ENCODE peak calls at places on chromosomes 4 and X, in six cellular contexts. V, J, L, F, K and B are unnamed samples.

GRCh38 chr4:39502034-39502658 is 25.1 kb downstream of the UGDH start:
- DNase-seq in V (no peak), L (no peak), J (no peak), K (no peak), F (peak; percentile 60), B (no peak)

GRCh38 chrX:103309860-103310591 is 764 bp downstream of the BEX2 start:
- DNase-seq in L (no peak), F (no peak), J (peak; percentile 35), V (no peak), K (no peak), B (peak; percentile 33)

GRCh38 chrX:148867596-148867995 is 367.2 kb downstream of the AFF2 start:
- DNase-seq in V (no peak), K (no peak), F (no peak), J (no peak), L (no peak), B (no peak)

GRCh38 chrX:80312448-80312847 is 107.8 kb upstream of the TENT5D start:
- DNase-seq in F (no peak), L (no peak), K (no peak), J (no peak), V (no peak), B (no peak)

GRCh38 chr4:102825261-102826071 is 1.9 kb downstream of the UBE2D3 start:
- DNase-seq in J (peak; percentile 75), K (no peak), L (peak; percentile 87), F (peak; percentile 76), V (peak; percentile 11), B (peak; percentile 69)

GRCh38 chr4:69881173-69881773 is 21.3 kb upstream of the SULT1E1 start:
- DNase-seq in J (peak; percentile 53), F (peak; percentile 79), L (peak; percentile 77), K (peak; percentile 4), V (no peak), B (peak; percentile 53)

GRCh38 chrX:150841466-150842197 is 56.8 kb downstream of the CD99L2 start:
- DNase-seq in L (peak; percentile 51), F (peak; percentile 47), K (no peak), J (no peak), V (peak; percentile 13), B (no peak)

GRCh38 chr4:126698224-126698623 is 934.5 kb upstream of the INTU start:
- DNase-seq in L (no peak), J (no peak), K (no peak), F (no peak), V (no peak), B (no peak)

GRCh38 chr4:158376441-158376840 is 145.2 kb upstream of the RXFP1 start:
- DNase-seq in J (no peak), K (no peak), V (no peak), F (no peak), L (no peak), B (no peak)

GRCh38 chr4:90444904-90445303 is 317.7 kb downstream of the CCSER1 start:
- DNase-seq in F (no peak), J (no peak), K (no peak), L (no peak), V (no peak), B (no peak)

GRCh38 chrX:40628506-40628905 is 5.3 kb downstream of the MPC1L start:
- DNase-seq in V (no peak), F (peak; percentile 34), L (no peak), K (no peak), J (no peak), B (no peak)

GRCh38 chr4:140047017-140047640 is 106.9 kb downstream of the MAML3 start:
- DNase-seq in F (peak; percentile 66), L (no peak), K (no peak), J (peak; percentile 49), V (peak; percentile 24), B (peak; percentile 51)

GRCh38 chr4:62531731-62532130 is 1331.6 kb downstream of the ADGRL3 start:
- DNase-seq in L (peak; percentile 47), J (no peak), K (no peak), V (no peak), F (no peak), B (peak; percentile 83)

GRCh38 chr4:174490356-174490969 is 31.8 kb downstream of the HPGD start:
- DNase-seq in J (no peak), L (peak; percentile 58), K (no peak), V (no peak), F (peak; percentile 64), B (no peak)

GRCh38 chrX:154074199-154074598 is 23.3 kb downstream of the MECP2 start:
- DNase-seq in F (peak; percentile 70), V (no peak), K (no peak), J (peak; percentile 32), L (no peak), B (peak; percentile 59)

GRCh38 chr4:7771056-7771455 is 168.6 kb downstream of the AFAP1 start:
- DNase-seq in J (peak; percentile 40), F (no peak), V (no peak), L (no peak), K (no peak), B (no peak)

GRCh38 chrX:150906694-150907093 is 8.2 kb upstream of the CD99L2 start:
- DNase-seq in V (no peak), J (no peak), L (no peak), K (no peak), F (no peak), B (no peak)

GRCh38 chr4:181643466-181643865 is 599.7 kb upstream of the TENM3 start:
- DNase-seq in V (no peak), L (no peak), K (no peak), F (no peak), J (no peak), B (no peak)

GRCh38 chrX:36241397-36241796 is 321.9 kb downstream of the CFAP47 start:
- DNase-seq in L (peak; percentile 4), V (no peak), K (no peak), J (no peak), F (no peak), B (no peak)

GRCh38 chr4:19831644-19832285 is 419.9 kb upstream of the SLIT2 start:
- DNase-seq in L (no peak), J (no peak), F (no peak), V (no peak), K (no peak), B (no peak)

GRCh38 chrX:14476169-14476568 is 53.2 kb upstream of the GLRA2 start:
- DNase-seq in J (peak; percentile 25), K (no peak), V (peak; percentile 26), L (no peak), F (no peak), B (no peak)

GRCh38 chrX:133323450-133323849 is 91.8 kb downstream of the GPC4 start:
- DNase-seq in F (no peak), L (peak; percentile 71), K (no peak), V (no peak), J (no peak), B (no peak)

GRCh38 chr4:107472265-107472948 is 247.6 kb downstream of the PAPSS1 start:
- DNase-seq in K (no peak), J (no peak), V (no peak), F (no peak), L (no peak), B (no peak)

GRCh38 chrX:148043456-148043855 is 62.3 kb downstream of the FMR1NB start:
- DNase-seq in L (no peak), F (peak; percentile 7), K (no peak), J (no peak), V (no peak), B (no peak)

GRCh38 chr4:53100801-53101581 is 238.9 kb downstream of the RASL11B start:
- DNase-seq in K (no peak), F (peak; percentile 82), V (no peak), L (no peak), J (no peak), B (no peak)

GRCh38 chr4:170931326-170931725 is 841.6 kb upstream of the AADAT start:
- DNase-seq in K (no peak), F (no peak), V (no peak), L (no peak), J (peak; percentile 29), B (no peak)

GRCh38 chrX:104668550-104668949 is 102.6 kb downstream of the IL1RAPL2 start:
- DNase-seq in J (peak; percentile 73), F (peak; percentile 20), K (no peak), L (peak; percentile 14), V (no peak), B (peak; percentile 33)

GRCh38 chr4:115711575-115711974 is 598.2 kb upstream of the NDST4 start:
- DNase-seq in L (no peak), F (no peak), K (no peak), J (peak; percentile 69), V (no peak), B (peak; percentile 24)

GRCh38 chr4:170388255-170388654 is 298.5 kb upstream of the AADAT start:
- DNase-seq in F (peak; percentile 6), K (no peak), V (no peak), J (no peak), L (no peak), B (no peak)

GRCh38 chr4:58413849-58414248 is 1303.7 kb upstream of the IGFBP7 start:
- DNase-seq in V (no peak), J (no peak), L (no peak), K (no peak), F (no peak), B (no peak)

GRCh38 chr4:40395908-40396806 is 61.0 kb downstream of the CHRNA9 start:
- DNase-seq in L (no peak), K (no peak), V (peak; percentile 87), F (peak; percentile 75), J (peak; percentile 97), B (peak; percentile 47)

GRCh38 chr4:142324572-142324971 is 521.5 kb downstream of the INPP4B start:
- DNase-seq in F (no peak), L (no peak), K (no peak), V (no peak), J (no peak), B (peak; percentile 6)

GRCh38 chr4:14196141-14196540 is 568.6 kb upstream of the BOD1L1 start:
- DNase-seq in K (no peak), J (peak; percentile 87), V (no peak), F (peak; percentile 76), L (peak; percentile 55), B (peak; percentile 73)

GRCh38 chr4:146507607-146508006 is 14.1 kb downstream of the SLC10A7 start:
- DNase-seq in V (no peak), J (peak; percentile 5), L (no peak), K (no peak), F (no peak), B (no peak)

GRCh38 chrX:23764585-23764984 is 18.4 kb upstream of the SAT1 start:
- DNase-seq in F (no peak), L (no peak), V (peak; percentile 17), K (no peak), J (no peak), B (no peak)

GRCh38 chr4:188714907-188715306 is 575.7 kb downstream of the TRIML1 start:
- DNase-seq in L (no peak), F (peak; percentile 8), V (no peak), K (no peak), J (no peak), B (no peak)